ENCODE peak calls at places on chromosomes 4 and X, in five cellular contexts. J is mesenchymal stem cell, U is transverse colon, V is pancreas, T is ovary. A is an unnamed sample. For H3K27me3 and H3K36me3, the result is how much of the 10 kb centered on the place peaks cover.

GRCh38 chr4:16125571-16126445 is 42.0 kb upstream of the PROM1 start:
- DNase-seq in J (no peak), U (no peak), V (no peak), T (no peak), A (no peak)

GRCh38 chr4:32022071-32022470 is 1301.9 kb downstream of the PCDH7 start:
- DNase-seq in J (no peak), U (no peak), V (no peak), T (no peak), A (no peak)

GRCh38 chr4:148116264-148116663 is 325.9 kb downstream of the NR3C2 start:
- DNase-seq in J (no peak), U (no peak), V (no peak), T (no peak), A (no peak)

GRCh38 chrX:148500428-148501120 is at the start of gene AFF2:
- DNase-seq in J (peak), U (no peak), V (peak), T (peak), A (peak)

GRCh38 chr4:89273741-89274141 is 33.9 kb downstream of the GPRIN3 start:
- DNase-seq in J (no peak), U (no peak), V (no peak), T (no peak), A (no peak)

GRCh38 chr4:83644677-83645639 is 109.0 kb downstream of the GPAT3 start:
- DNase-seq in J (peak), U (no peak), V (no peak), T (no peak), A (no peak)

GRCh38 chrX:30283456-30284200 is 25.6 kb downstream of the NR0B1 start:
- DNase-seq in J (peak), U (no peak), V (no peak), T (no peak), A (no peak)

GRCh38 chr4:164918956-164919355 is 42.0 kb downstream of the APELA start:
- DNase-seq in J (no peak), U (no peak), V (no peak), T (no peak), A (no peak)

GRCh38 chr4:52106701-52107100 is 55.6 kb downstream of the SPATA18 start:
- DNase-seq in J (no peak), U (no peak), V (no peak), T (no peak), A (no peak)

GRCh38 chr4:162847945-162848549 is 318.6 kb downstream of the NAF1 start:
- DNase-seq in J (no peak), U (no peak), V (no peak), T (no peak), A (no peak)

GRCh38 chr4:148043990-148044645 is 312.2 kb downstream of the ARHGAP10 start:
- DNase-seq in J (no peak), U (no peak), V (no peak), T (no peak), A (no peak)

GRCh38 chrX:25015486-25016360 is at the start of gene ARX:
- DNase-seq in J (peak), U (peak), V (peak), T (peak), A (no peak)

GRCh38 chr4:55791666-55792065 is 27.9 kb upstream of the EXOC1L start:
- DNase-seq in J (peak), U (no peak), V (no peak), T (no peak), A (no peak)

GRCh38 chrX:7108995-7109634 is 38.4 kb upstream of the STS start:
- DNase-seq in J (peak), U (no peak), V (no peak), T (no peak), A (no peak)

GRCh38 chrX:85379174-85379907 is at the start of gene POF1B:
- DNase-seq in J (no peak), U (peak), V (peak), T (no peak), A (no peak)

GRCh38 chrX:20066968-20067708 is 49.6 kb downstream of the MAP7D2 start:
- DNase-seq in J (peak), U (peak), V (no peak), T (no peak), A (no peak)

GRCh38 chr4:22356996-22357596 is 158.8 kb downstream of the ADGRA3 start:
- DNase-seq in J (peak), U (no peak), V (no peak), T (no peak), A (peak)

GRCh38 chr4:25448379-25449109 is 71.5 kb downstream of the ANAPC4 start:
- DNase-seq in J (peak), U (no peak), V (no peak), T (no peak), A (no peak)

GRCh38 chr4:103370336-103370735 is 172.2 kb upstream of the CENPE start:
- DNase-seq in J (no peak), U (no peak), V (no peak), T (no peak), A (no peak)

GRCh38 chr4:176413171-176413570 is 93.4 kb downstream of the SPCS3 start:
- DNase-seq in J (no peak), U (no peak), V (no peak), T (no peak), A (no peak)

GRCh38 chrX:82127228-82128123 is 925.6 kb downstream of the SH3BGRL start:
- DNase-seq in J (no peak), U (no peak), V (no peak), T (no peak), A (no peak)

GRCh38 chr4:14022428-14022827 is 394.9 kb upstream of the BOD1L1 start:
- DNase-seq in J (peak), U (no peak), V (no peak), T (no peak), A (no peak)

GRCh38 chrX:16711219-16712115 is 1.0 kb downstream of the CTPS2 start:
- DNase-seq in J (no peak), U (no peak), V (no peak), T (no peak), A (no peak)

DNA sequence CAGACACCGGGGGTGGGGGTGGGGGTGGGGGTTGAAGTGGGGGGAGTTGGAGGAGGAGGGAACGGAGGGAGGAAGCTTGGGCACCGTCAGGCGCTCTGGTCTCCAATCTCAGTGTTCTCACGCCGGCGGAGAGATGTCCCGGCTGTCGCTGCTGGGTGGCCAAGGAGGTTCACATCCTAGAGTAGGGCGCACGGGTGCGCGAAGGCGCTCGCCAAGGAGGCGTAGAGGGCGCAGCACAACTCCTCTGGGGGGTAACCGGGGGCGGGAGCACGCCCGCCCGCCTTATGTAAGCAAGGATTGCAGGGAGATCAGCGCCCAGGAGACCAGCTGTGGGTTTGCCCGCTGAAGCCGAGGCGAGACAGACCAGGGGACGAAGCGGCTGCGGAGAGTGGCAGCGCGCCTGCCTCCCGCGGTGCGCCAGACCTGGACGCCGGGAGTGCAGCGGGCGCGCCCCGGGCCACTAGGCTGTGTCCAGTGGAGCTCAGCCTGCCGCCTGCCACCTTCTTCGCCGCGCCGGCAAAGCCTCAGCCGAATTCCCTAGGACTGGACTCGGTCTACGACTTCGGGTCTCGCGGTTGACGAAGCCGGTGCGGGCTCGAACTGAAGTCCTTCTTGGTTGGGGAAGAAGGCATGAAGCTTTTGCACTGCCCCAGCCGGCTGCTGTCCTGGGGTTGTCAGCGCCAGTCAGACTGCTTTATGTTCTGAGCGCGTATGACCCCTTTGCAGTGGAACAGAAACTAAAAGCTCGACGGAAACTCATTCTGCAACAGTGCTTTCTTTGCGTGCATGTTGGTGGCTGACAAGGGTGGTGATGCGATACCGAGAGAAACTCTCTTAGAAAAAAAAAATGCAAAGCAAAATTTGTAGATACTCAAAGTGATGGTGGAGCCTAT is 719 bp upstream of the UNC5C start:
- DNase-seq in J (peak), U (peak), V (peak), T (peak), A (no peak)
- H3K27me3 ChIP-seq in J (under half), U (under half), V (under half), T (under half), A (under half)

GRCh38 chrX:45762699-45763647 is 562.3 kb upstream of the DIPK2B start:
- DNase-seq in J (peak), U (no peak), V (no peak), T (no peak), A (no peak)
- H3K36me3 ChIP-seq in J (under half), U (under half), V (under half), T (under half), A (under half)

GRCh38 chr4:10091531-10092181 is 24.9 kb downstream of the WDR1 start:
- DNase-seq in J (no peak), U (no peak), V (peak), T (no peak), A (no peak)
- H3K4me3 ChIP-seq in J (no peak), U (no peak), V (no peak), T (no peak), A (no peak)

GRCh38 chr4:7524841-7525240 is 90.1 kb upstream of the PSAPL1 start:
- DNase-seq in J (no peak), U (no peak), V (no peak), T (no peak), A (no peak)

GRCh38 chr4:7526491-7526890 is 91.8 kb upstream of the PSAPL1 start:
- DNase-seq in J (no peak), U (no peak), V (no peak), T (no peak), A (no peak)

GRCh38 chr4:7522452-7522851 is 87.7 kb upstream of the PSAPL1 start:
- DNase-seq in J (no peak), U (no peak), V (no peak), T (no peak), A (no peak)

GRCh38 chr4:7524064-7524682 is 89.4 kb upstream of the PSAPL1 start:
- DNase-seq in J (no peak), U (no peak), V (no peak), T (no peak), A (no peak)

GRCh38 chr4:7523526-7523925 is 88.8 kb upstream of the PSAPL1 start:
- DNase-seq in J (no peak), U (no peak), V (no peak), T (no peak), A (no peak)
- H3K27me3 ChIP-seq in J (half or more), U (under half), V (under half), T (under half), A (under half)

GRCh38 chr4:10085828-10086505 is 30.6 kb downstream of the WDR1 start:
- DNase-seq in J (no peak), U (peak), V (peak), T (no peak), A (no peak)

GRCh38 chr4:10087152-10087791 is 29.3 kb downstream of the WDR1 start:
- DNase-seq in J (no peak), U (no peak), V (peak), T (peak), A (no peak)

GRCh38 chr4:10088135-10089010 is 28.2 kb downstream of the WDR1 start:
- DNase-seq in J (no peak), U (no peak), V (peak), T (peak), A (no peak)

GRCh38 chr4:10085386-10085785 is 31.2 kb downstream of the WDR1 start:
- DNase-seq in J (no peak), U (peak), V (peak), T (peak), A (no peak)

GRCh38 chr4:10086506-10087120 is 30.0 kb downstream of the WDR1 start:
- DNase-seq in J (no peak), U (no peak), V (peak), T (peak), A (peak)
- H3K36me3 ChIP-seq in J (half or more), U (half or more), V (under half), T (under half), A (half or more)